ENCODE peak calls at places on chromosomes 6 and 20, in five cellular contexts. B is endothelial cell; H is stimulated activated CD4-positive, alpha-beta T cell treated with anti-CD3 and anti-CD28 coated beads, Interleukin-1b, Interleukin-23, amount 100 ng/mL, for 24 hours; Z is hepatic stellate cell; S is left colon. Q is an unnamed sample.

GRCh38 chr6:149064026-149065017 is 253.2 kb upstream of the TAB2 start:
- DNase-seq in Z (no peak), B (no peak), S (no peak), H (no peak), Q (no peak)

GRCh38 chr6:69796627-69797390 is at the start of gene LMBRD1:
- DNase-seq in B (peak), S (peak), Z (peak), H (peak), Q (peak)

GRCh38 chr6:9101920-9102319 is 666.6 kb upstream of the SLC35B3 start:
- DNase-seq in S (no peak), H (no peak), Z (no peak), B (no peak), Q (no peak)

GRCh38 chr6:122696853-122697252 is 82.7 kb upstream of the FABP7 start:
- DNase-seq in B (no peak), Z (no peak), H (no peak), S (no peak), Q (no peak)

GRCh38 chr6:74044417-74045096 is 348.6 kb downstream of the CD109 start:
- DNase-seq in Z (peak), H (no peak), S (no peak), B (no peak), Q (no peak)

GRCh38 chr6:141267420-141267819 is 865.3 kb upstream of the GJE1 start:
- DNase-seq in Z (no peak), S (no peak), H (no peak), B (no peak), Q (no peak)

GRCh38 chr6:11272491-11273192 is 40.2 kb upstream of the NEDD9 start:
- DNase-seq in H (no peak), B (no peak), S (no peak), Z (no peak), Q (no peak)

GRCh38 chr6:158999154-158999668 is 791 bp downstream of the RSPH3 start:
- DNase-seq in H (no peak), S (no peak), B (no peak), Z (no peak), Q (no peak)

GRCh38 chr20:237479-237878 is 10.4 kb downstream of the DEFB129 start:
- DNase-seq in S (no peak), B (no peak), Z (no peak), H (peak), Q (no peak)